ENCODE peak calls at places on chromosomes 13 and 19, in nine cellular contexts. One of them, this sample, is unnamed.

GRCh38 chr19:55647732-55648656 is at the start of gene CCDC106:
- DNase-seq in cardiac muscle cell: peak; percentile 86
- DNase-seq in H1: peak; percentile 89
- DNase-seq in left ventricle myocardium inferior: peak; percentile 74
- DNase-seq in BJ: no peak
- DNase-seq in GM23248: peak; percentile 75
- DNase-seq in astrocyte: peak; percentile 79
- DNase-seq in stomach: peak; percentile 64
- DNase-seq in psoas muscle: peak; percentile 78
- DNase-seq in this sample: peak; percentile 85

GRCh38 chr19:38266981-38267597 is 2.7 kb downstream of the SPINT2 start:
- DNase-seq in cardiac muscle cell: peak; percentile 55
- DNase-seq in H1: no peak
- DNase-seq in left ventricle myocardium inferior: no peak
- DNase-seq in BJ: no peak
- DNase-seq in GM23248: peak; percentile 72
- DNase-seq in astrocyte: peak; percentile 68
- DNase-seq in stomach: no peak
- DNase-seq in psoas muscle: no peak
- DNase-seq in this sample: no peak

GRCh38 chr13:114087430-114087829 is 45.0 kb downstream of the RASA3 start:
- DNase-seq in cardiac muscle cell: no peak
- DNase-seq in H1: no peak
- DNase-seq in left ventricle myocardium inferior: no peak
- DNase-seq in BJ: no peak
- DNase-seq in GM23248: no peak
- DNase-seq in astrocyte: no peak
- DNase-seq in stomach: peak; percentile 20
- DNase-seq in psoas muscle: no peak
- DNase-seq in this sample: no peak

GRCh38 chr13:46010148-46010547 is 42.4 kb downstream of the ZC3H13 start:
- DNase-seq in cardiac muscle cell: no peak
- DNase-seq in H1: no peak
- DNase-seq in left ventricle myocardium inferior: no peak
- DNase-seq in BJ: no peak
- DNase-seq in GM23248: peak; percentile 28
- DNase-seq in astrocyte: no peak
- DNase-seq in stomach: no peak
- DNase-seq in psoas muscle: no peak
- DNase-seq in this sample: no peak

GRCh38 chr13:100751826-100752225 is 77.2 kb upstream of the TMTC4 start:
- DNase-seq in cardiac muscle cell: no peak
- DNase-seq in H1: peak; percentile 41
- DNase-seq in left ventricle myocardium inferior: no peak
- DNase-seq in BJ: no peak
- DNase-seq in GM23248: no peak
- DNase-seq in astrocyte: no peak
- DNase-seq in stomach: no peak
- DNase-seq in psoas muscle: no peak
- DNase-seq in this sample: no peak

GRCh38 chr19:38500450-38500849 is 67.0 kb downstream of the RYR1 start:
- DNase-seq in cardiac muscle cell: no peak
- DNase-seq in H1: no peak
- DNase-seq in left ventricle myocardium inferior: no peak
- DNase-seq in BJ: no peak
- DNase-seq in GM23248: no peak
- DNase-seq in astrocyte: no peak
- DNase-seq in stomach: no peak
- DNase-seq in psoas muscle: no peak
- DNase-seq in this sample: no peak

GRCh38 chr19:38733493-38734175 is 10.6 kb downstream of the CAPN12 start:
- DNase-seq in cardiac muscle cell: no peak
- DNase-seq in H1: no peak
- DNase-seq in left ventricle myocardium inferior: no peak
- DNase-seq in BJ: no peak
- DNase-seq in GM23248: peak; percentile 55
- DNase-seq in astrocyte: no peak
- DNase-seq in stomach: no peak
- DNase-seq in psoas muscle: no peak
- DNase-seq in this sample: peak; percentile 23

GRCh38 chr19:11422163-11423068 is 3.3 kb upstream of the RGL3 start:
- DNase-seq in cardiac muscle cell: peak; percentile 73
- DNase-seq in H1: peak; percentile 99
- DNase-seq in left ventricle myocardium inferior: peak; percentile 84
- DNase-seq in BJ: peak; percentile 17
- DNase-seq in GM23248: peak; percentile 74
- DNase-seq in astrocyte: no peak
- DNase-seq in stomach: peak; percentile 91
- DNase-seq in psoas muscle: peak; percentile 70
- DNase-seq in this sample: peak; percentile 88

GRCh38 chr19:46015080-46015960 is 7.5 kb downstream of the PGLYRP1 start:
- DNase-seq in cardiac muscle cell: peak; percentile 46
- DNase-seq in H1: peak; percentile 93
- DNase-seq in left ventricle myocardium inferior: peak; percentile 45
- DNase-seq in BJ: no peak
- DNase-seq in GM23248: peak; percentile 47
- DNase-seq in astrocyte: no peak
- DNase-seq in stomach: peak; percentile 90
- DNase-seq in psoas muscle: peak; percentile 54
- DNase-seq in this sample: peak; percentile 38

GRCh38 chr13:113856716-113857065 is 7.2 kb downstream of the GAS6 start:
- DNase-seq in cardiac muscle cell: peak; percentile 41
- DNase-seq in H1: peak; percentile 32
- DNase-seq in left ventricle myocardium inferior: no peak
- DNase-seq in BJ: no peak
- DNase-seq in GM23248: peak; percentile 46
- DNase-seq in astrocyte: peak; percentile 59
- DNase-seq in stomach: peak; percentile 57
- DNase-seq in psoas muscle: peak; percentile 61
- DNase-seq in this sample: no peak

GRCh38 chr19:52397310-52398090 is at the start of gene ZNF528:
- DNase-seq in cardiac muscle cell: peak; percentile 97
- DNase-seq in H1: no peak
- DNase-seq in left ventricle myocardium inferior: peak; percentile 97
- DNase-seq in BJ: peak; percentile 47
- DNase-seq in GM23248: peak; percentile 99
- DNase-seq in astrocyte: peak; percentile 83
- DNase-seq in stomach: peak; percentile 97
- DNase-seq in psoas muscle: peak; percentile 97
- DNase-seq in this sample: peak; percentile 74

GRCh38 chr13:30607908-30608307 is 9.8 kb upstream of the USPL1 start:
- DNase-seq in cardiac muscle cell: no peak
- DNase-seq in H1: no peak
- DNase-seq in left ventricle myocardium inferior: no peak
- DNase-seq in BJ: no peak
- DNase-seq in GM23248: no peak
- DNase-seq in astrocyte: no peak
- DNase-seq in stomach: peak; percentile 34
- DNase-seq in psoas muscle: no peak
- DNase-seq in this sample: peak; percentile 75

GRCh38 chr13:98959775-98960325 is 18.0 kb downstream of the DOCK9 start:
- DNase-seq in cardiac muscle cell: no peak
- DNase-seq in H1: no peak
- DNase-seq in left ventricle myocardium inferior: no peak
- DNase-seq in BJ: no peak
- DNase-seq in GM23248: no peak
- DNase-seq in astrocyte: no peak
- DNase-seq in stomach: no peak
- DNase-seq in psoas muscle: no peak
- DNase-seq in this sample: no peak

GRCh38 chr13:50202485-50202884 is 187.2 kb downstream of the KCNRG start:
- DNase-seq in cardiac muscle cell: no peak
- DNase-seq in H1: no peak
- DNase-seq in left ventricle myocardium inferior: no peak
- DNase-seq in BJ: no peak
- DNase-seq in GM23248: no peak
- DNase-seq in astrocyte: no peak
- DNase-seq in stomach: no peak
- DNase-seq in psoas muscle: no peak
- DNase-seq in this sample: no peak

GRCh38 chr13:112911285-112911701 is 57.7 kb upstream of the MCF2L start:
- DNase-seq in cardiac muscle cell: no peak
- DNase-seq in H1: no peak
- DNase-seq in left ventricle myocardium inferior: no peak
- DNase-seq in BJ: no peak
- DNase-seq in GM23248: no peak
- DNase-seq in astrocyte: no peak
- DNase-seq in stomach: no peak
- DNase-seq in psoas muscle: no peak
- DNase-seq in this sample: no peak

GRCh38 chr19:3275583-3276340 is 51.3 kb downstream of the CELF5 start:
- DNase-seq in cardiac muscle cell: peak; percentile 81
- DNase-seq in H1: peak; percentile 97
- DNase-seq in left ventricle myocardium inferior: peak; percentile 32
- DNase-seq in BJ: no peak
- DNase-seq in GM23248: peak; percentile 90
- DNase-seq in astrocyte: peak; percentile 8
- DNase-seq in stomach: peak; percentile 84
- DNase-seq in psoas muscle: peak; percentile 48
- DNase-seq in this sample: peak; percentile 84

GRCh38 chr13:113598081-113598410 is 13.5 kb downstream of the TFDP1 start:
- DNase-seq in cardiac muscle cell: no peak
- DNase-seq in H1: no peak
- DNase-seq in left ventricle myocardium inferior: no peak
- DNase-seq in BJ: no peak
- DNase-seq in GM23248: no peak
- DNase-seq in astrocyte: no peak
- DNase-seq in stomach: no peak
- DNase-seq in psoas muscle: no peak
- DNase-seq in this sample: no peak

GRCh38 chr19:47891923-47892666 is 6.0 kb upstream of the SULT2A1 start:
- DNase-seq in cardiac muscle cell: peak; percentile 81
- DNase-seq in H1: no peak
- DNase-seq in left ventricle myocardium inferior: no peak
- DNase-seq in BJ: no peak
- DNase-seq in GM23248: no peak
- DNase-seq in astrocyte: peak; percentile 4
- DNase-seq in stomach: peak; percentile 41
- DNase-seq in psoas muscle: no peak
- DNase-seq in this sample: no peak

GRCh38 chr19:19268453-19269385 is 4.4 kb downstream of the TM6SF2 start:
- DNase-seq in cardiac muscle cell: no peak
- DNase-seq in H1: no peak
- DNase-seq in left ventricle myocardium inferior: no peak
- DNase-seq in BJ: no peak
- DNase-seq in GM23248: no peak
- DNase-seq in astrocyte: no peak
- DNase-seq in stomach: no peak
- DNase-seq in psoas muscle: no peak
- DNase-seq in this sample: no peak

GRCh38 chr19:14479309-14479984 is 4.3 kb upstream of the PTGER1 start:
- DNase-seq in cardiac muscle cell: no peak
- DNase-seq in H1: no peak
- DNase-seq in left ventricle myocardium inferior: no peak
- DNase-seq in BJ: no peak
- DNase-seq in GM23248: no peak
- DNase-seq in astrocyte: no peak
- DNase-seq in stomach: no peak
- DNase-seq in psoas muscle: no peak
- DNase-seq in this sample: no peak

GRCh38 chr19:5711713-5712161 is 8.2 kb downstream of the LONP1 start:
- DNase-seq in cardiac muscle cell: no peak
- DNase-seq in H1: no peak
- DNase-seq in left ventricle myocardium inferior: no peak
- DNase-seq in BJ: no peak
- DNase-seq in GM23248: no peak
- DNase-seq in astrocyte: no peak
- DNase-seq in stomach: no peak
- DNase-seq in psoas muscle: no peak
- DNase-seq in this sample: no peak
- H3K36me3 ChIP-seq in cardiac muscle cell: peaks cover 25% of the 10 kb centered on the region
- H3K36me3 ChIP-seq in H1: peaks cover 58% of the 10 kb centered on the region
- H3K36me3 ChIP-seq in left ventricle myocardium inferior: peaks cover 65% of the 10 kb centered on the region
- H3K36me3 ChIP-seq in BJ: peaks cover 41% of the 10 kb centered on the region
- H3K36me3 ChIP-seq in GM23248: peaks cover 32% of the 10 kb centered on the region
- H3K36me3 ChIP-seq in astrocyte: peaks cover 33% of the 10 kb centered on the region
- H3K36me3 ChIP-seq in stomach: peaks cover 83% of the 10 kb centered on the region
- H3K36me3 ChIP-seq in psoas muscle: peaks cover 9% of the 10 kb centered on the region
- H3K36me3 ChIP-seq in this sample: peaks cover 35% of the 10 kb centered on the region

DNA sequence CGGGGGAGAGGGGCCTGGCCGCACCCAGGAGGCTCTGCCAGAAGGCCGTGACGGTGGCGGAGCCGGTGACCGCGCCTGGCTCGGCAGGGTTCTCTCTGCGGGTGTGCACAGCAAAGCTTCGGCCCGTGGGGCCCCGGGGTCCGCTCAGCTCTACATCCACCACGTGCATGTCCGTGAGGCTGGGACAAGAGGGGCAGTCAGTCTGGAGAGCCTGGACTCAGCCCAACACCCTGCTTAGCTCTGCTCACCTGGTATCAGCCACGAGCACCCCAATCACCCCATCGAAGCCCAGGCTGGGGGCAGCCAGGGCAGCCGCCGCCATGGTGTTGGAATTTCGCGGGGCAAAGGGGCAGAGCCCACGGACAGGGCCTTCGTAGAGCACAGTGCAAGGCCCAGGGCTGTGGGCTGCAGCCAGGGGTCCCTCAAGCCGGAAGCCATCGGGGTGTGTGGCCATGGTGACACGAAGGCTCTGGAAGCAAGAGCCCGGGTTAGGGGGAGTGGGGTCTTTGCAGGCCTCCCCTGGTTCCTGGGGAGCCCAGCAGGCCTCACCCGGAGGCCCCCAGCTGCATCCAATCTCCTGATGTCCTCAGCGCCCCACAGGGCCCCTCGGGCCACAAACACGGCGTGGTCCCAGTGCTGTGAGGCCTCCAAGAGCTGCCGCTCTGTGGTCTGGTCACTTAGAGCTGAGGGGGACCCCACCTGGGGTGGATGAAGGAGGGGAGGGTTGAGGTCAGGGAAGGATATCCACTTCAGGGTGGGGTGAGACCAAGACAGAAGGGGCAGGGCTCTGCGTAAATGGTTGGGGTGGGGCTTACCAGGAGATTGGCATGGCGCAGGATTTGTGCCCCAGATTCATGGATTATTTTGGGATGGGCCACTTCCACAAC is 1.4 kb downstream of the ASPDH start:
- DNase-seq in cardiac muscle cell: no peak
- DNase-seq in H1: no peak
- DNase-seq in left ventricle myocardium inferior: no peak
- DNase-seq in BJ: no peak
- DNase-seq in GM23248: no peak
- DNase-seq in astrocyte: no peak
- DNase-seq in stomach: no peak
- DNase-seq in psoas muscle: no peak
- DNase-seq in this sample: no peak
- H3K4me3 ChIP-seq in cardiac muscle cell: no peak overlapping the region
- H3K4me3 ChIP-seq in H1: no peak overlapping the region
- H3K4me3 ChIP-seq in left ventricle myocardium inferior: peak overlapping the region; percentile 86
- H3K4me3 ChIP-seq in BJ: peak overlapping the region; percentile 70
- H3K4me3 ChIP-seq in GM23248: peak overlapping the region; percentile 86
- H3K4me3 ChIP-seq in astrocyte: no peak overlapping the region
- H3K4me3 ChIP-seq in stomach: no peak overlapping the region
- H3K4me3 ChIP-seq in psoas muscle: peak overlapping the region; percentile 88
- H3K4me3 ChIP-seq in this sample: peak overlapping the region; percentile 88

GRCh38 chr19:57321746-57322145 is 1.5 kb downstream of the ZNF543 start:
- DNase-seq in cardiac muscle cell: no peak
- DNase-seq in H1: no peak
- DNase-seq in left ventricle myocardium inferior: no peak
- DNase-seq in BJ: no peak
- DNase-seq in GM23248: no peak
- DNase-seq in astrocyte: no peak
- DNase-seq in stomach: no peak
- DNase-seq in psoas muscle: no peak
- DNase-seq in this sample: no peak
- H3K27me3 ChIP-seq in cardiac muscle cell: peaks cover 15% of the 10 kb centered on the region
- H3K27me3 ChIP-seq in H1: no peaks in the 10 kb centered on the region
- H3K27me3 ChIP-seq in left ventricle myocardium inferior: no peaks in the 10 kb centered on the region
- H3K27me3 ChIP-seq in BJ: peaks cover 5% of the 10 kb centered on the region
- H3K27me3 ChIP-seq in GM23248: no peaks in the 10 kb centered on the region
- H3K27me3 ChIP-seq in astrocyte: peaks cover 1% of the 10 kb centered on the region
- H3K27me3 ChIP-seq in stomach: no peaks in the 10 kb centered on the region
- H3K27me3 ChIP-seq in psoas muscle: peaks cover 3% of the 10 kb centered on the region
- H3K27me3 ChIP-seq in this sample: no peaks in the 10 kb centered on the region

GRCh38 chr19:42356686-42357085 is 31.3 kb downstream of the MEGF8 start:
- DNase-seq in cardiac muscle cell: no peak
- DNase-seq in H1: no peak
- DNase-seq in left ventricle myocardium inferior: no peak
- DNase-seq in BJ: no peak
- DNase-seq in GM23248: no peak
- DNase-seq in astrocyte: no peak
- DNase-seq in stomach: no peak
- DNase-seq in psoas muscle: no peak
- DNase-seq in this sample: no peak
- H3K36me3 ChIP-seq in cardiac muscle cell: peaks cover 26% of the 10 kb centered on the region
- H3K36me3 ChIP-seq in H1: peaks cover 6% of the 10 kb centered on the region
- H3K36me3 ChIP-seq in left ventricle myocardium inferior: peaks cover 93% of the 10 kb centered on the region
- H3K36me3 ChIP-seq in BJ: peaks cover 11% of the 10 kb centered on the region
- H3K36me3 ChIP-seq in GM23248: no peaks in the 10 kb centered on the region
- H3K36me3 ChIP-seq in astrocyte: no peaks in the 10 kb centered on the region
- H3K36me3 ChIP-seq in stomach: peaks cover 97% of the 10 kb centered on the region
- H3K36me3 ChIP-seq in psoas muscle: peaks cover 3% of the 10 kb centered on the region
- H3K36me3 ChIP-seq in this sample: peaks cover 4% of the 10 kb centered on the region